ENCODE peak calls at places on chromosome 9, in four cellular contexts. E, N, L and G are unnamed samples.

GRCh38 chr9:28073278-28073677 is 500.0 kb upstream of the C9orf72 start:
- DNase-seq in L (peak; percentile 16), N (peak; percentile 3), E (no peak), G (peak; percentile 38)

GRCh38 chr9:82216435-82216834 is 227.9 kb downstream of the SPATA31D1 start:
- DNase-seq in N (no peak), L (no peak), E (no peak), G (no peak)

GRCh38 chr9:16039103-16039987 is 486.5 kb downstream of the CCDC171 start:
- DNase-seq in L (peak; percentile 45), E (no peak), N (no peak), G (no peak)

GRCh38 chr9:26058111-26058895 is 380.1 kb upstream of the TUSC1 start:
- DNase-seq in N (no peak), L (peak; percentile 59), E (no peak), G (peak; percentile 86)

GRCh38 chr9:81522721-81523551 is 166.4 kb downstream of the TLE1 start:
- DNase-seq in E (no peak), N (peak; percentile 55), L (peak; percentile 57), G (peak; percentile 58)

GRCh38 chr9:17081814-17082213 is 53.0 kb upstream of the CNTLN start:
- DNase-seq in L (no peak), E (no peak), N (no peak), G (no peak)

GRCh38 chr9:131262327-131263032 is 13.8 kb downstream of the FAM78A start:
- DNase-seq in E (no peak), L (no peak), N (no peak), G (no peak)

GRCh38 chr9:17810728-17811634 is 232.1 kb downstream of the SH3GL2 start:
- DNase-seq in L (peak; percentile 31), E (peak; percentile 8), N (peak; percentile 50), G (peak; percentile 26)

GRCh38 chr9:4662108-4662988 is at the start of gene PLPP6:
- DNase-seq in L (peak; percentile 80), N (peak; percentile 92), E (no peak), G (peak; percentile 75)

GRCh38 chr9:34664281-34665108 is 2.0 kb upstream of the CCL27 start:
- DNase-seq in E (peak; percentile 71), N (peak; percentile 69), L (peak; percentile 53), G (peak; percentile 67)

GRCh38 chr9:33019797-33020196 is 5.3 kb upstream of the DNAJA1 start:
- DNase-seq in E (no peak), N (no peak), L (no peak), G (no peak)

GRCh38 chr9:842918-843468 is 1.5 kb downstream of the DMRT1 start:
- DNase-seq in L (no peak), N (no peak), E (no peak), G (no peak)

DNA sequence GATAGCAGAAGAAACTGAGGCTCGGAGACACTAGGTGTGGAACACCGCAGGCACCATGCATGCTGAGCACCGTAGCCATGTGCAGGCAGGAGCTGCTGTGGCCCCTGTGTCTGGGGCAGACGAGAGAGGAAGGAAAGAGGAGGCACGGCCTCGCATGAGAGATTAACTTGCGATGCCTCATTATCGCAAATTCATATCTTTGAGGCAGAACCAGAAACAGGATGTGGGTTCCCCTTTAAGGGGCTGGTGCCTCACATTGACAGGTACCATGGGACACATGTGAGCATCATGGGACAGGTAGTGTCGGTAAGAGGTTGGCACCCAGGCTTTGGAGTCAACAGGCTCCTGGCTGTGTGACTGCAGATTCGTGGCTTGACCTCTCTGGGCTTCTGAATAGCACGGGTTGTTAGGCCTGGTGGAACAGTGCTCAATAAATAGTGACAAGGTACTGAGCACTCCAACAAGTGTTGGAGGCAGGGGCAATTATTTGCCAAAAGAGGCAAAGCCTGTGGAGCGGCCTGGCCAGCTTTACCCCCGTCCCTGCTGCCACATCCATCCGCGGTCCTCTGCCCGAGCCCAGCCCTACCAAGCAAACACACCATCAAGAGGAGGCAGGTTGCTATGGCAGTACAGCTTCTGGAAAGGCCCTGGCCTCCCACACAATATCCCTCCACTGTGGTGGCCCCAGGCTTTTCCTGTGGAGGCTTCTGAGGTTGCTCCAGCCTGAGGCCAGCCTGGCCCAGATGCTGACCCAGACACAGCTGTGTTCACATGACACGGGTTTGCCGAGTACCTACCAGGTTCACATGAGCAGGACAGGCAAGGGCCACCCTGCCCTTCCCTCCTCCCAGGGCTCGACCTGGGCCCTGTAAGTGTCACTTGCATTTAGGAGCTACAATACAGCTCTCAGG is 40.6 kb downstream of the NAIF1 start:
- DNase-seq in L (no peak), N (peak; percentile 39), E (no peak), G (no peak)
- H3K4me1 ChIP-seq in L (no peaks in the 10 kb centered on the region), N (peaks cover 3% of the 10 kb centered on the region), E (peaks cover 46% of the 10 kb centered on the region), G (no peaks in the 10 kb centered on the region)

GRCh38 chr9:71796368-71796767 is 28.1 kb upstream of the CEMIP2 start:
- DNase-seq in L (no peak), N (no peak), E (no peak), G (no peak)

GRCh38 chr9:71795097-71795807 is 26.9 kb upstream of the CEMIP2 start:
- DNase-seq in N (no peak), L (no peak), E (no peak), G (no peak)

GRCh38 chr9:71797266-71797665 is 29.0 kb upstream of the CEMIP2 start:
- DNase-seq in L (no peak), E (no peak), N (no peak), G (no peak)

GRCh38 chr9:71791875-71792274 is 23.6 kb upstream of the CEMIP2 start:
- DNase-seq in L (peak; percentile 62), E (no peak), N (no peak), G (no peak)

DNA sequence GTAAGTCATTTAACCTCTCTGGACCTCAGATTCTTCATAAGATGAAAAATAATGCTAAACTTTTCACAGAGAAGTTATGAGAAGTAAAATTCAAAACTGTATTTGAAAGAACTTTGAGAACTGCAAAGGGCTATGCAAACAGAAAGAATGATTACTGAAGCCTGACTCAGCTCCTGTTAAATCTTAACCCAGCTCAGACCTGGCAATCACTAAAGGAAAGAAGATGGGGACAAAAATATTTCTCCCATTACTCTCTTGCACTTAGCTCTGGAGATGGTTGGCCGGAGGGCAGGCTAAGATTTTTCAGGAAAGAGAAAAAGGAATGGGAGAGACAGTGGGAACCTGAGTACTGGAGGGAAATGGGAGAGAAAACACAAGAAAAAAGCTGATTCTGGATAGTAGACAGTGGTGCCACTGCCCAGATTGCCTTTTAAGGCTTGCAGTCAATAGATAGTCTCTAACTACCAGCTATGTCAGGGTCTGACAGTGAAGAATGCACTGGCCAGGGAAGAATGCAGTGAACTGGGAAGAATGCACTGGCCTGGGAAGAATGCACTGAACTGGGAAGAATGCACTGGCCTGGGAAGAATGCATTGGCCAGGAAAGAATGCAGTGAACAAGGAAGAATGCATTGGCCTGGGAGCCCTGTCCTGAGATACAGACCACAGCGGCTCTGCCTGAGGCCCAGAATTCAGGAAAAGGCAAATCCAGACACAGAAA is 25.2 kb upstream of the CEMIP2 start:
- DNase-seq in N (no peak), E (no peak), L (peak; percentile 90), G (no peak)
- H3K4me1 ChIP-seq in N (no peaks in the 10 kb centered on the region), E (no peaks in the 10 kb centered on the region), L (no peaks in the 10 kb centered on the region), G (no peaks in the 10 kb centered on the region)

GRCh38 chr9:121324316-121324715 is 45.7 kb downstream of the STOM start:
- DNase-seq in L (no peak), N (no peak), E (no peak), G (no peak)

GRCh38 chr9:121321039-121321503 is 49.0 kb downstream of the STOM start:
- DNase-seq in L (peak; percentile 77), E (no peak), N (no peak), G (no peak)

GRCh38 chr9:121322737-121323448 is 47.2 kb downstream of the STOM start:
- DNase-seq in L (no peak), E (no peak), N (no peak), G (no peak)

GRCh38 chr9:121323449-121324151 is 46.5 kb downstream of the STOM start:
- DNase-seq in E (no peak), N (no peak), L (no peak), G (no peak)

DNA sequence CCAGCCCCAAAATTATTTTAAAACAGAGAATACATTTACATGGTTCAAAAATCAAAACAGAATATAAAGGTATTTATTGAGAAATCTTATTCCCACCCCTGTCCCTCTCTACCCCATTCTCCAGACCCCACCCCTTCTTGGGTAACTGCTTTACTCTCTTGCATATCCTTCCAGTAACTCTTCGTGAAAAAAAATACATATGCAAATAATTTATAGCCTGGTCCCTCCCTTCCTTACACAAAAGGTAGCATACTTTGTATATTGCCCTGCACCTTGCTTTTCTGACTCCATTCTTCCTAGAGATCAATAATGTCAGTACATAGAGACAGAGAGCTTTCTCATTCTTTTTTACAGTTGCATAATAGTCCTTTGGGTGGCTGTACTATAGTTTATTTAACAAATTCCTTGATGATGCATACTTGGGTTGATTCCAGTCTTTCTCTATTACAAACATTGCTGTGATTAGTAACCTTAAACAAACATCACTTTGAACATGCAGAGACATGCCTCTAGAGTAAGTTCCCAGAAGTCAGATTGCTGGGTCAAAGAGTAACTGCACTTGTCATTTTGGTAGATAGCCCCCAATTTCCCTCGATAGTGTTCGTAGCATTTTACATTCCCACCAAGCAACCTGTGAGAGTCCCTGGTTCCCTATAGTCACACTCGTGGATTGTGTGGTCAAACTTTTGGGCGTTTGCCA is 47.9 kb downstream of the STOM start:
- DNase-seq in N (no peak), L (peak; percentile 95), E (peak; percentile 89), G (peak; percentile 90)
- H3K4me1 ChIP-seq in N (no peaks in the 10 kb centered on the region), L (peaks cover 26% of the 10 kb centered on the region), E (peaks cover 6% of the 10 kb centered on the region), G (no peaks in the 10 kb centered on the region)

GRCh38 chr9:136546697-136547481 is 1.0 kb upstream of the NOTCH1 start:
- DNase-seq in E (no peak), L (peak; percentile 37), N (peak; percentile 62), G (no peak)

GRCh38 chr9:136543830-136544548 is 1.9 kb downstream of the NOTCH1 start:
- DNase-seq in E (no peak), N (no peak), L (no peak), G (no peak)

GRCh38 chr9:136545966-136546696 is at the start of gene NOTCH1:
- DNase-seq in E (no peak), L (peak; percentile 91), N (peak; percentile 88), G (peak; percentile 89)

GRCh38 chr9:136544549-136545064 is 1.2 kb downstream of the NOTCH1 start:
- DNase-seq in L (no peak), N (peak; percentile 63), E (no peak), G (no peak)

DNA sequence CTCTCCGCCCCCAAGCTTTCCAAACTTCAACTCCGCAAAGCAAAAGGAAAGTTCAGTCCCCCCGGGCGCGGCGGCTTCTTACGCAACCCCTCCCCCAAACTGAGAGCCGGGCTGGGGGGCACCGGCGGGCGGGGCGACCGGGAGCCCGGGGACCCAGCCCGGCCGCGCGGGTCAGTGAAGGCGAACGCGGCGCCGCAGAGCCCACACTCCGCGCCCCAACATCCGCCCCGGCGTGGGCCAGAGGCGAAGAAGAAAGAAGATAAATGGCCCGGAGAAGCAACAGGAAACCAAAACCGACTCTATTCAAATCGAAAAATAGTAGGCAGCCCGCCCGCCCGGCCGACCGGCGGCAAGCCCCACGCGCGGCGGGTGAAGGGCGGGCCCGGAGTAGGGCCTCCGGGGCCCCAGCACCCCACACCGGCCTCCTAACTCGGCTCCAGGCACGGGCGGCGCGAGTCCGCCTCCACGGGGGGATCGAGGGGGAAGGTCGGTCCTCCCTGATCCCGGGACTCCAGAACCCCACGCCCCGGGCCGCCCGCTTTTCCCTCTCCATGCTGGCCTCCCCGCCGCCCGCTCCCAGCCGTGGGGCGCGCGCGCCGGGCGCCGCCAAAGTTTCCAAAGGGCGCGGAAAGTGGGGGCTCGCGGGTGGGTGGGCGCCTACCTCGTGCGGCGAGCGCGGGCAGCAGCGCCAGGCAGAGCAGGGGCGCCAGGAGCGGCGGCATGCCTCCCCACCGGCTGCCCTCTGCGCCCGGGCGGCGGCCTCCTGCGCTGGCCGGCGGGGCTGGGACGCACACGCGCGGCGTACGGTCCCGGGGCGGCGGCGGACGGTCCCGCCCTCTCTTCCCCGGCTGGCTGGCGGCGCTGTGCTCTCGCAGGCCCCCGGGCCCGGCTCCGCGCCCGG is 533 bp downstream of the NOTCH1 start:
- DNase-seq in N (peak; percentile 65), E (no peak), L (no peak), G (no peak)
- H3K4me1 ChIP-seq in N (peaks cover 10% of the 10 kb centered on the region), E (peaks cover 11% of the 10 kb centered on the region), L (peaks cover 13% of the 10 kb centered on the region), G (peaks cover 2% of the 10 kb centered on the region)